ENCODE peak calls at places on chromosomes 12 and 14, in seven cellular contexts. One of them, this sample, is unnamed.

GRCh38 chr14:105891631-105892452 is 365.5 kb downstream of the TMEM121 start:
- DNase-seq in Panc1: no peak
- DNase-seq in esophagus squamous epithelium: no peak
- DNase-seq in stomach: peak; percentile 17
- DNase-seq in thoracic aorta: no peak
- DNase-seq in MM.1S: no peak
- DNase-seq in ascending aorta: peak; percentile 42
- DNase-seq in this sample: peak; percentile 5

GRCh38 chr12:44381341-44381740 is 494.8 kb downstream of the NELL2 start:
- DNase-seq in Panc1: no peak
- DNase-seq in ascending aorta: no peak
- DNase-seq in thoracic aorta: no peak
- DNase-seq in esophagus squamous epithelium: no peak
- DNase-seq in stomach: no peak
- DNase-seq in MM.1S: no peak
- DNase-seq in this sample: no peak

GRCh38 chr12:49471557-49471956 is 67.3 kb upstream of the KCNH3 start:
- DNase-seq in Panc1: no peak
- DNase-seq in thoracic aorta: no peak
- DNase-seq in stomach: no peak
- DNase-seq in esophagus squamous epithelium: no peak
- DNase-seq in MM.1S: no peak
- DNase-seq in ascending aorta: no peak
- DNase-seq in this sample: no peak

GRCh38 chr12:3083949-3084348 is 6.8 kb downstream of the TSPAN9 start:
- DNase-seq in MM.1S: no peak
- DNase-seq in esophagus squamous epithelium: no peak
- DNase-seq in stomach: no peak
- DNase-seq in ascending aorta: no peak
- DNase-seq in Panc1: no peak
- DNase-seq in thoracic aorta: no peak
- DNase-seq in this sample: no peak

GRCh38 chr12:121668750-121669524 is 517 bp downstream of the MORN3 start:
- DNase-seq in thoracic aorta: no peak
- DNase-seq in stomach: peak; percentile 39
- DNase-seq in Panc1: no peak
- DNase-seq in MM.1S: no peak
- DNase-seq in esophagus squamous epithelium: no peak
- DNase-seq in ascending aorta: no peak
- DNase-seq in this sample: peak; percentile 49

GRCh38 chr14:90521121-90521929 is 124.5 kb downstream of the CALM1 start:
- DNase-seq in MM.1S: no peak
- DNase-seq in esophagus squamous epithelium: no peak
- DNase-seq in stomach: peak; percentile 55
- DNase-seq in Panc1: no peak
- DNase-seq in ascending aorta: no peak
- DNase-seq in thoracic aorta: no peak
- DNase-seq in this sample: no peak

GRCh38 chr12:111248221-111248620 is 120.7 kb downstream of the PHETA1 start:
- DNase-seq in esophagus squamous epithelium: no peak
- DNase-seq in Panc1: no peak
- DNase-seq in MM.1S: no peak
- DNase-seq in thoracic aorta: no peak
- DNase-seq in ascending aorta: no peak
- DNase-seq in stomach: no peak
- DNase-seq in this sample: no peak

GRCh38 chr12:41055875-41056577 is 132.1 kb upstream of the PDZRN4 start:
- DNase-seq in esophagus squamous epithelium: no peak
- DNase-seq in stomach: no peak
- DNase-seq in thoracic aorta: no peak
- DNase-seq in Panc1: no peak
- DNase-seq in ascending aorta: no peak
- DNase-seq in MM.1S: no peak
- DNase-seq in this sample: no peak

GRCh38 chr14:102525213-102526143 is 15.9 kb upstream of the ANKRD9 start:
- DNase-seq in thoracic aorta: no peak
- DNase-seq in ascending aorta: no peak
- DNase-seq in esophagus squamous epithelium: no peak
- DNase-seq in MM.1S: peak; percentile 28
- DNase-seq in stomach: no peak
- DNase-seq in Panc1: no peak
- DNase-seq in this sample: no peak

GRCh38 chr12:131229426-131230339 is 276.0 kb downstream of the ADGRD1 start:
- DNase-seq in ascending aorta: no peak
- DNase-seq in esophagus squamous epithelium: no peak
- DNase-seq in MM.1S: no peak
- DNase-seq in thoracic aorta: no peak
- DNase-seq in Panc1: no peak
- DNase-seq in stomach: no peak
- DNase-seq in this sample: no peak

GRCh38 chr14:103714063-103714724 is 1.1 kb downstream of the XRCC3 start:
- DNase-seq in esophagus squamous epithelium: no peak
- DNase-seq in stomach: no peak
- DNase-seq in Panc1: no peak
- DNase-seq in thoracic aorta: no peak
- DNase-seq in ascending aorta: no peak
- DNase-seq in MM.1S: no peak
- DNase-seq in this sample: no peak

GRCh38 chr14:50941151-50941550 is 3.1 kb downstream of the PYGL start:
- DNase-seq in thoracic aorta: no peak
- DNase-seq in MM.1S: no peak
- DNase-seq in ascending aorta: no peak
- DNase-seq in stomach: no peak
- DNase-seq in esophagus squamous epithelium: no peak
- DNase-seq in Panc1: no peak
- DNase-seq in this sample: no peak

GRCh38 chr14:96741151-96741977 is 55.8 kb upstream of the VRK1 start:
- DNase-seq in MM.1S: peak; percentile 31
- DNase-seq in stomach: peak; percentile 68
- DNase-seq in ascending aorta: no peak
- DNase-seq in Panc1: no peak
- DNase-seq in esophagus squamous epithelium: no peak
- DNase-seq in thoracic aorta: no peak
- DNase-seq in this sample: peak; percentile 89

GRCh38 chr12:109770861-109771670 is 57.4 kb downstream of the FAM222A start:
- DNase-seq in esophagus squamous epithelium: no peak
- DNase-seq in ascending aorta: peak; percentile 46
- DNase-seq in stomach: peak; percentile 17
- DNase-seq in MM.1S: no peak
- DNase-seq in thoracic aorta: no peak
- DNase-seq in Panc1: no peak
- DNase-seq in this sample: no peak

GRCh38 chr12:67698711-67699603 is 50.4 kb downstream of the DYRK2 start:
- DNase-seq in ascending aorta: no peak
- DNase-seq in thoracic aorta: no peak
- DNase-seq in esophagus squamous epithelium: no peak
- DNase-seq in stomach: no peak
- DNase-seq in Panc1: no peak
- DNase-seq in MM.1S: peak; percentile 94
- DNase-seq in this sample: peak; percentile 58

GRCh38 chr12:105922670-105923102 is 216.1 kb downstream of the NUAK1 start:
- DNase-seq in Panc1: no peak
- DNase-seq in ascending aorta: no peak
- DNase-seq in stomach: no peak
- DNase-seq in MM.1S: no peak
- DNase-seq in esophagus squamous epithelium: no peak
- DNase-seq in thoracic aorta: no peak
- DNase-seq in this sample: no peak

GRCh38 chr12:50387487-50387886 is 8.9 kb downstream of the FAM186A start:
- DNase-seq in esophagus squamous epithelium: no peak
- DNase-seq in stomach: no peak
- DNase-seq in ascending aorta: no peak
- DNase-seq in thoracic aorta: no peak
- DNase-seq in Panc1: no peak
- DNase-seq in MM.1S: no peak
- DNase-seq in this sample: no peak

GRCh38 chr14:72559669-72560068 is 334.2 kb downstream of the DPF3 start:
- DNase-seq in stomach: no peak
- DNase-seq in Panc1: no peak
- DNase-seq in ascending aorta: no peak
- DNase-seq in MM.1S: no peak
- DNase-seq in thoracic aorta: no peak
- DNase-seq in esophagus squamous epithelium: no peak
- DNase-seq in this sample: peak; percentile 4

GRCh38 chr14:52877628-52878027 is 73.2 kb downstream of the FERMT2 start:
- DNase-seq in esophagus squamous epithelium: no peak
- DNase-seq in thoracic aorta: no peak
- DNase-seq in Panc1: no peak
- DNase-seq in MM.1S: no peak
- DNase-seq in ascending aorta: no peak
- DNase-seq in stomach: no peak
- DNase-seq in this sample: no peak

GRCh38 chr14:55430024-55430690 is 10.3 kb downstream of the TBPL2 start:
- DNase-seq in stomach: no peak
- DNase-seq in MM.1S: peak; percentile 91
- DNase-seq in ascending aorta: peak; percentile 68
- DNase-seq in Panc1: no peak
- DNase-seq in esophagus squamous epithelium: no peak
- DNase-seq in thoracic aorta: peak; percentile 19
- DNase-seq in this sample: peak; percentile 70

GRCh38 chr14:51726166-51726899 is 74.6 kb downstream of the FRMD6 start:
- DNase-seq in ascending aorta: no peak
- DNase-seq in Panc1: no peak
- DNase-seq in esophagus squamous epithelium: no peak
- DNase-seq in stomach: no peak
- DNase-seq in thoracic aorta: no peak
- DNase-seq in MM.1S: no peak
- DNase-seq in this sample: no peak

GRCh38 chr14:95233702-95234241 is 76.4 kb upstream of the DICER1 start:
- DNase-seq in esophagus squamous epithelium: no peak
- DNase-seq in MM.1S: no peak
- DNase-seq in ascending aorta: no peak
- DNase-seq in thoracic aorta: no peak
- DNase-seq in Panc1: no peak
- DNase-seq in stomach: no peak
- DNase-seq in this sample: peak; percentile 84

GRCh38 chr12:54213084-54213483 is 24.3 kb upstream of the SMUG1 start:
- DNase-seq in esophagus squamous epithelium: no peak
- DNase-seq in stomach: no peak
- DNase-seq in thoracic aorta: no peak
- DNase-seq in ascending aorta: no peak
- DNase-seq in MM.1S: no peak
- DNase-seq in Panc1: no peak
- DNase-seq in this sample: no peak
- TF ChIP-seq CTCF in esophagus squamous epithelium: no peak
- TF ChIP-seq CTCF in stomach: no peak
- TF ChIP-seq CTCF in thoracic aorta: no peak
- TF ChIP-seq CTCF in ascending aorta: no peak
- TF ChIP-seq CTCF in MM.1S: no peak
- TF ChIP-seq CTCF in Panc1: peak; percentile 37
- TF ChIP-seq CTCF in this sample: no peak

DNA sequence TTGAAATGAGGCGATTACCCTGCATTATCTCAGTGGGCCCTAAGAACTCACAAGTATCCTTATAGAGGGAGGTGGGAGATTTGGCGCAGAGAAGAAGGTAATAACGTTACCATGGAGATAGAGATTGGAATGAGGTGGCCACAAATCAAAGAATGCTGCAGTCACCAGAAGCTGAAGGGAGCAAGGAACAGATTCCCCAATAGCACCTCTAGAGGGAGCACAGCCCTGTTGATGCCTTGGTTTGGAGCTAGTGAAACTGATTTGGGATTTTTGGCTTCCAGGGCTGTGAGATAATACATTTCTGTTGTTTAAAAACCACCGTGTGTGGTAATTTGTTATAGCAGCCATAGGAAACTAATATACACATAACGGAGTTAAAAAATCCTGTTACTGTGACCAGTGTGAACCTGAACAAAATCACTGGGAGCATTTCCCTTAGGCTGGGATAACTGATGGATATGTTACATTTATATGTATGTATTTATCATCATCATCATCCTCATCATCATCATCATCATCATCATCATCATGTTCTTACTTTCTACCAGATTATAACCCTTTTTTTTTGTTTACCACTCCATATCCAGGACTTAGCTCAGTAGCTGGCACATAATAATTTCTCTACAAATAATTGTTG is 100.3 kb downstream of the LIN7A start:
- DNase-seq in thoracic aorta: no peak
- DNase-seq in Panc1: peak; percentile 20
- DNase-seq in ascending aorta: no peak
- DNase-seq in stomach: no peak
- DNase-seq in esophagus squamous epithelium: no peak
- DNase-seq in MM.1S: peak; percentile 38
- DNase-seq in this sample: no peak
- TF ChIP-seq CTCF in thoracic aorta: peak; percentile 42
- TF ChIP-seq CTCF in Panc1: peak; percentile 71
- TF ChIP-seq CTCF in ascending aorta: no peak
- TF ChIP-seq CTCF in stomach: peak; percentile 46
- TF ChIP-seq CTCF in esophagus squamous epithelium: peak; percentile 39
- TF ChIP-seq CTCF in MM.1S: peak; percentile 70
- TF ChIP-seq CTCF in this sample: peak; percentile 72

DNA sequence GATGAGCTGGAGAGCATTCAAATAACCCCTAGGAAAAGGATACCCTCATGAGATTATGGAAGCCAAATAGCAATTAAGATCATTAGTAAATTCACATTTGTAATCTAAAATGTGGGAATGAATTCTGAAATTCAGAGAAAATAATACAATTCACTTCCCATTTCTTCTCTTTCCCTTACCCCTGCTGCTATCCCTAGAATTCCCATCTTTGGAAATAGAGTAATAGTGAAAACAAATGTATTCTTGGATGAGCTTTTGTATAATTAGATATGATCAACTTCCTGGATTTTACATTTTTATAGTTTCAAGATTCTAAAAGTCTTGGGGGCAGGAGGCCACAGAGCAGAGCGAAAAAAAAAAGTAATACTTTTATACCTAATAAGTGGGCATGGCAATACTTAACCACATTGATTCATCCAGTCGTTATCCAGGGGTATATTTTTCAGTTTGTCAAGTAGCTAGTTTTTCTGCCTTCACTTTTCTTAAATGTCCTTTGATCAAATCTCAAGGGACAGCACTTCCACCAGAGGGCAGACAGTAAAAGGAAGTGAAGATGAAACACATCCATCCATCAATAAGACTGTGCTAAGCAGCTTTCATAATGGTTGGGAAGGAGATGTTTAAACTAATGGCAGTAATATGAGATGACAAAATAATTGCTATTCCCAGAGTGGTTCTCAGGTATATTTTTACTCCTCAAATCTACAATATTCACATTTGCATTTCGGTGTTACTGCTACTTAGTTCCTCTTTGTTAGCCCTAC is 401.3 kb downstream of the DIO2 start:
- DNase-seq in Panc1: no peak
- DNase-seq in stomach: no peak
- DNase-seq in MM.1S: peak; percentile 39
- DNase-seq in thoracic aorta: no peak
- DNase-seq in esophagus squamous epithelium: no peak
- DNase-seq in ascending aorta: no peak
- DNase-seq in this sample: no peak
- TF ChIP-seq CTCF in Panc1: no peak
- TF ChIP-seq CTCF in stomach: no peak
- TF ChIP-seq CTCF in MM.1S: peak; percentile 15
- TF ChIP-seq CTCF in thoracic aorta: no peak
- TF ChIP-seq CTCF in esophagus squamous epithelium: peak; percentile 27
- TF ChIP-seq CTCF in ascending aorta: no peak
- TF ChIP-seq CTCF in this sample: no peak

DNA sequence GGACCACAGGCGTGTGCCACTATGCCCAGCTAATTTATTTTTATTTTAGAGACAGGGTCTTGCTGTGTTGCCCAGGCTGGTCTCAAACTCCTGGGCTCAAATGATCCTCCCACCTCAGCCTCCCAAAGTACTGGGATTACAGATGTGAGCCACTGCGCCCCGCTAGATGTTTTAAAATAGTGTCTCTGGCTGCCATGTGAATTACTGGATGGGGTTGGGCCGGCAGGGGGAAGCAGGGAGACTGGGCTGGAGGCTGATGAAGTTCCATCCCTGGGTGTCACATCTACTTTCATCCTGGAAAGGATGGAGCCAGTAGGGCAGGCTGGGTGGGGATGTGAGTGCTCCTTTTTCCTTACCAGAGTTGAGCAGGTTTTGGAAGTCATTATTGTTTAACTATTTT is 46.1 kb downstream of the DNAH10 start:
- DNase-seq in ascending aorta: no peak
- DNase-seq in esophagus squamous epithelium: no peak
- DNase-seq in stomach: no peak
- DNase-seq in thoracic aorta: no peak
- DNase-seq in MM.1S: no peak
- DNase-seq in Panc1: no peak
- DNase-seq in this sample: no peak
- TF ChIP-seq CTCF in ascending aorta: no peak
- TF ChIP-seq CTCF in esophagus squamous epithelium: peak; percentile 25
- TF ChIP-seq CTCF in stomach: no peak
- TF ChIP-seq CTCF in thoracic aorta: no peak
- TF ChIP-seq CTCF in MM.1S: no peak
- TF ChIP-seq CTCF in Panc1: peak; percentile 69
- TF ChIP-seq CTCF in this sample: no peak

This sample was measured in GM13976.